ENCODE peak calls at places on chromosomes 2 and 18, in six cellular contexts. B, C, I, A, F and Y are unnamed samples.

GRCh38 chr2:171139860-171140259 is 20.8 kb downstream of the TLK1 start:
- DNase-seq in A (no peak), B (no peak), C (no peak), I (no peak), F (no peak), Y (no peak)

GRCh38 chr2:232526296-232527055 is 516 bp downstream of the CHRND start:
- DNase-seq in I (no peak), A (no peak), C (no peak), F (no peak), B (no peak), Y (no peak)

GRCh38 chr18:48167901-48168300 is 237.4 kb upstream of the SMAD2 start:
- DNase-seq in A (no peak), F (peak), B (no peak), C (peak), I (no peak), Y (no peak)

GRCh38 chr2:229363126-229363814 is 92.2 kb upstream of the PID1 start:
- DNase-seq in I (no peak), F (no peak), C (no peak), B (no peak), A (no peak), Y (no peak)

GRCh38 chr18:47986724-47987455 is 56.4 kb upstream of the SMAD2 start:
- DNase-seq in F (no peak), B (no peak), C (no peak), A (no peak), I (no peak), Y (no peak)

GRCh38 chr18:8584798-8585197 is 24.4 kb upstream of the RAB12 start:
- DNase-seq in I (no peak), F (no peak), B (no peak), A (no peak), C (no peak), Y (no peak)

GRCh38 chr2:99354060-99354459 is 16.9 kb downstream of the EIF5B start:
- DNase-seq in A (no peak), C (no peak), I (no peak), B (no peak), F (no peak), Y (no peak)

GRCh38 chr2:175552902-175553301 is 371.4 kb upstream of the ATP5MC3 start:
- DNase-seq in I (no peak), C (no peak), B (no peak), A (no peak), F (no peak), Y (no peak)

GRCh38 chr2:9631976-9632700 is 1.3 kb upstream of the YWHAQ start:
- DNase-seq in A (no peak), I (no peak), B (no peak), C (no peak), F (no peak), Y (no peak)

GRCh38 chr2:170817247-170817998 is 736 bp downstream of the GAD1 start:
- DNase-seq in F (no peak), I (peak), B (no peak), C (no peak), A (no peak), Y (no peak)

GRCh38 chr2:39739386-39739785 is 39.7 kb downstream of the THUMPD2 start:
- DNase-seq in A (no peak), B (no peak), C (no peak), I (no peak), F (no peak), Y (no peak)

GRCh38 chr2:176554107-176555048 is 285.1 kb downstream of the MTX2 start:
- DNase-seq in C (no peak), A (peak), F (peak), I (no peak), B (peak), Y (peak)

GRCh38 chr18:69755856-69756496 is 191.7 kb downstream of the CD226 start:
- DNase-seq in F (no peak), A (no peak), C (no peak), I (no peak), B (no peak), Y (no peak)

GRCh38 chr18:80245781-80246655 is 1.3 kb downstream of the PARD6G start:
- DNase-seq in I (peak), F (no peak), A (no peak), C (peak), B (no peak), Y (no peak)

GRCh38 chr2:43228782-43229659 is 2.6 kb upstream of the ZFP36L2 start:
- DNase-seq in A (no peak), F (no peak), B (no peak), C (no peak), I (no peak), Y (no peak)

GRCh38 chr2:189104926-189105325 is 74.6 kb downstream of the COL5A2 start:
- DNase-seq in C (no peak), I (no peak), A (no peak), F (no peak), B (no peak), Y (no peak)

GRCh38 chr2:62569907-62570793 is 64.2 kb upstream of the TMEM17 start:
- DNase-seq in B (peak), I (peak), C (no peak), F (no peak), A (no peak), Y (no peak)

GRCh38 chr2:153074207-153074606 is 355.8 kb downstream of the ARL6IP6 start:
- DNase-seq in A (no peak), B (no peak), I (no peak), C (no peak), F (no peak), Y (no peak)

GRCh38 chr2:109609352-109610024 is 4.3 kb downstream of the SEPTIN10 start:
- DNase-seq in I (no peak), F (no peak), B (peak), A (no peak), C (no peak), Y (no peak)

GRCh38 chr2:142877265-142877756 is at the start of gene KYNU:
- DNase-seq in B (no peak), C (no peak), F (no peak), A (no peak), I (no peak), Y (no peak)

GRCh38 chr2:15359716-15360531 is 201.2 kb downstream of the NBAS start:
- DNase-seq in A (no peak), C (no peak), F (no peak), I (no peak), B (no peak), Y (no peak)

GRCh38 chr2:233369897-233370758 is 15.8 kb downstream of the DGKD start:
- DNase-seq in B (no peak), F (no peak), C (no peak), A (no peak), I (no peak), Y (no peak)

GRCh38 chr2:163752252-163752651 is 16.4 kb upstream of the FIGN start:
- DNase-seq in F (no peak), I (no peak), B (no peak), C (no peak), A (no peak), Y (no peak)

GRCh38 chr2:121151311-121152109 is 133.5 kb downstream of the TFCP2L1 start:
- DNase-seq in F (peak), I (no peak), C (no peak), B (no peak), A (no peak), Y (no peak)
- TF ChIP-seq POLR2AphosphoS5 in F (peak), I (no peak), C (no peak), B (no peak), A (no peak), Y (no peak)

DNA sequence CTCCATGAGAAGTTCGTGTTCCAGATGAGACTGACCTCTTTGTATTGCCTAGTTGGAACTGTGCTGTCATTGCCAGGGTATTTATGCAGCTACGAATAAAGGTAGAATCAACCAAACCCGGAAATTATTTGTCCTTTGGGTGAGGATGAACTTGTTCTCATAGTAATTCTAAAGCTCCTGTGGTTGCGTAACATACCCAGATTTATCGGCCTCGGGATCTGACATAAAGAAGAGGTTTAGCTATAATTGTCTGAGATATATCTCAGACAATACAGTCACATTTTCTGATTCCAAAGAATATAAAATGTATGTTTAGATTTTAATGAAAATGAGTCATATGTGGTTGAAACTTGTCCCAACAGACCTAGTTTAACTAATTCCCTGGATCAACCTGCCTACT is 628.7 kb upstream of the LINC00305 start:
- DNase-seq in F (no peak), I (no peak), C (no peak), A (no peak), B (no peak), Y (no peak)
- TF ChIP-seq POLR2A in F (no peak), I (no peak), C (no peak), A (no peak), B (no peak), Y (no peak)

GRCh38 chr2:74558284-74559230 is 4.0 kb downstream of the DOK1 start:
- DNase-seq in A (no peak), B (no peak), C (no peak), I (no peak), F (no peak), Y (no peak)
- TF ChIP-seq POLR2AphosphoS5 in A (no peak), B (no peak), C (no peak), I (no peak), F (no peak), Y (peak)

GRCh38 chr2:85420743-85421705 is 2.5 kb downstream of the SH2D6 start:
- DNase-seq in C (peak), A (peak), F (peak), I (peak), B (no peak), Y (peak)
- TF ChIP-seq POLR2A in C (no peak), A (no peak), F (no peak), I (no peak), B (no peak), Y (no peak)

DNA sequence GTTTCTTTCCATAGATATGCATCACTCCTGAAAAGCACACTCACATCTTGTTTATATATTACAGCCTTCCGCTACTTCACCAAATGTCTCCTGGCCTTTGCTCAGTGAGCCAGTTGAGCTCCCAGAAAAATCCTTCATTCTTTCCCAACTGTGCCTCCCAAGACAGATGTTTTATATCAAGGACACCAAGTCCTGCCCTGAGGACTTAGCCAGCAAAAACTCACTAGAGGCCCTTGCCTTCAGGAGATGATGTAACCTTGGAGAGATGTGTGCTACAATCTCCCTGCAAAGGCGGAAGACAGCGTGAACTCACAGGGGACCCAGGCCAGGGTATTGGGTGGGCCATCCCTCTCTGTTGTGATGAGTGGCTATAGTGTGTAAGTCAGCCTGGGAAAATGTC is 86.1 kb upstream of the CTAGE1 start:
- DNase-seq in B (no peak), C (no peak), F (no peak), I (no peak), A (no peak), Y (no peak)
- TF ChIP-seq POLR2AphosphoS5 in B (no peak), C (no peak), F (peak), I (peak), A (no peak), Y (no peak)

GRCh38 chr2:173092844-173093402 is 17.3 kb downstream of the MAP3K20 start:
- DNase-seq in C (no peak), I (no peak), B (no peak), F (no peak), A (no peak), Y (no peak)

GRCh38 chr2:173087793-173088493 is 12.3 kb downstream of the MAP3K20 start:
- DNase-seq in I (no peak), A (no peak), F (no peak), B (no peak), C (no peak), Y (no peak)

GRCh38 chr2:173094731-173095130 is 19.1 kb downstream of the MAP3K20 start:
- DNase-seq in B (no peak), A (no peak), C (no peak), F (no peak), I (no peak), Y (no peak)

GRCh38 chr2:173090291-173090877 is 14.7 kb downstream of the MAP3K20 start:
- DNase-seq in I (no peak), A (no peak), F (no peak), B (no peak), C (no peak), Y (no peak)

GRCh38 chr2:173090973-173091660 is 15.5 kb downstream of the MAP3K20 start:
- DNase-seq in C (no peak), B (no peak), A (no peak), I (no peak), F (no peak), Y (no peak)
- TF ChIP-seq POLR2A in C (no peak), B (no peak), A (no peak), I (no peak), F (no peak), Y (no peak)

GRCh38 chr2:96509847-96510230 is 4.7 kb upstream of the NEURL3 start:
- DNase-seq in F (no peak), B (no peak), I (no peak), C (no peak), A (no peak), Y (no peak)

GRCh38 chr2:96508521-96509113 is 3.5 kb upstream of the NEURL3 start:
- DNase-seq in A (no peak), B (no peak), I (peak), C (no peak), F (no peak), Y (no peak)

GRCh38 chr2:96510931-96511595 is 5.9 kb upstream of the NEURL3 start:
- DNase-seq in I (no peak), A (no peak), B (no peak), C (no peak), F (no peak), Y (no peak)

GRCh38 chr2:96507957-96508520 is 2.9 kb upstream of the NEURL3 start:
- DNase-seq in B (peak), A (peak), I (peak), C (peak), F (peak), Y (peak)

DNA sequence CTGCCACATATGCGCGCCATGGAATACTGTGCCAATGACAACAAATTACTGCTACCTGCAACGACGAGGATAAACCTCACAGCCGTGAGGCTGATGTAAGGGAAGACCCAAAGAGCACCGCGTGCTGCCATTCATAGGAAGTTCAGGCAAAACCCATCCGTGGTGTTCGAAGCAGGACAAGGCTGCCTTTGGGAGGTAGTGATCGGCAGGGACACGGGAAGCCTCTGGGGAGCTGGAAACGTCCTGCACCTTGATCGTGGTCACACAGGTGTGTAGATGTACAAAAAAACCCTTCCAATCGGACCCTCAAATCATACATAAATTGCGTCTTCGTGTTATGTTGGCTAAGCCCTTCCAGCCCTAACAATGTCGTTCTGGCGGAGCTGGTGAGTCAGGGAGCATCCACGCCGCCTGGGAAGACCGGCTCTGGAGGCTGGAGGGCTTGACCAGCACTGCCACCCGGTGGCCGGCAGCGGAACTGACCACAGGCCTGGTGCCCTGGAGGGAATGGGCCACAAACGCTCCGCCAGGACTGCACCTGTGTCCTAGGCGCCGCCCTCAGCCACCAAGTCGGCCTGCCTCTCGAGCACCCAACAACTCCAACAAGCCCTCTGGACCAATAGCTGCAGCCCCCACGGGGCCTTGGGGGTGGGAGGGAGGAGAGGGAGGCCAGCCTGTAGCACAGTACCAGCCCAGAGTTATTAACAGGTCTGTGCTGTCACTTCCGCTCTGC is 4.1 kb upstream of the NEURL3 start:
- DNase-seq in A (peak), I (peak), B (peak), F (peak), C (peak), Y (peak)
- TF ChIP-seq POLR2AphosphoS5 in A (no peak), I (no peak), B (no peak), F (no peak), C (no peak), Y (no peak)

DNA sequence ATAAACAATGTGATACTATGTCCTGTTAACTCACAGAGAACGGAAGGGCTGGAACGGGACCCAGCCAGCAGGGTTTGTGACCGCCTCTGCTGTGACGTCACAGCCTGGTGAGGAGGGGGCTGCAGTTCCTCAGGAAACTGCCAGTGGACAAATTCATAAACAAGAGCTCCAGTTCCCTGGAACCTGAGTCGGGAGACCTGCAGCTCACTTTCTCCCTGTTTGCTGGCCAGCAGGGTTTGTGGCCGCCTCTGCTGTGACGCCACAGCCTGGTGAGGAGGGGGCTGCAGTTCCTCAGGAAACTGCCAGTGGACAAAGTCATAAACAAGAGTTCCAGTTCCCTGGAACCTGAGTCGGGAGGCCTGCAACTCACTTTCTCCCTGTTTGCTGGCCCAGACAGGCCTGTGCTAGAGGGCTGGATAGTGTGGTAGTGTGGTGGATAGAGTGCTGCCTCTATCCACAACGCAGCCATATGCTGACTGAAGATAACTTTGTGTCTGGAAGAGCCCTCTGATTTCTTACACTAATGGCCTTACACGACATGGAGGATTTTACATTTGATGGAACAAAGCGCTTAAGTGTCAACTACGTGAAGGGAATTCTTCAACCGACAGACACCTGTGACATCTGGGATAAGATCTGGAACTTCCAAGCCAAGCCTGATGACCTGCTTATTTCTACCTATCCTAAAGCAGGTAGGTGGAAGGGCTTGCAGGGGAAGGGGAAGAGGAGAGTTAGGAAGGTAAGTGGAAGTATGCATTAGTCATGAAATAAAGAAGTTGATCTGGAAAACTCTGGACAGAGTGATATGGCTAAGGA is at the start of gene SULT1C4:
- DNase-seq in A (no peak), I (peak), B (no peak), C (no peak), F (peak), Y (no peak)
- TF ChIP-seq POLR2A in A (no peak), I (no peak), B (no peak), C (no peak), F (no peak), Y (no peak)

DNA sequence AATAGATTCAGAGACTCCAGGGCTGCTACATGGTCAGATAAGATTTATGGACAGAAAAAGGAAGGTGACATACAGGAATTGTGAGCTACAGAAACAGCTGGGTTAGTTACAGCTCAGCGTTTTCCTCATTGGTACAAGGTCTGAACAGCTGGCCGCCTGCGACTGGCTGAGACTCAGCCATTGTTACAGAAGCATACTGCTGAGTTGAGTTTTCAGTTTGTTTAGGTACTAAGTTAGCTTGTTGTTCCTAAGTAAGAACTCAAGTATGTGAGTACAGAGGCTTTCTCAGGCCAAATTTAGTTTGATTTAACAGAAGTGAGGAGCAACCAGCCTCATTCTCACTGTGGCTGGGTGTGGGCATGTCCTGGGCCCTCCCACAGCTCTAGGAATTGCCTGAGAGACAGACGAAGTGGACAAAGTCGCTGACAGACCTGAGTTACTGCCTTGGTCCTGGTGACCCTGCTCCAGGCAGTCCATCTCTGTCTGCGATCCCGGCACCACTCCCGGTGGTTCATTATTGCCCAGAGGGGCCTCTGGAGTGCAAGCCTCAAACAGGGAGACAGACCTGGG is 27.8 kb upstream of the RHOB start:
- DNase-seq in A (no peak), C (no peak), B (no peak), I (no peak), F (peak), Y (no peak)
- TF ChIP-seq POLR2AphosphoS5 in A (no peak), C (no peak), B (no peak), I (no peak), F (peak), Y (no peak)